ENCODE peak calls at places on chromosomes 6 and 20, in seven cellular contexts. A, O, H, C, Z, M and T are unnamed samples.

GRCh38 chr20:44523746-44524145 is 1.9 kb upstream of the SERINC3 start:
- DNase-seq in C (no peak), A (no peak), O (no peak), M (no peak), Z (peak; percentile 60), H (no peak), T (no peak)

GRCh38 chr6:11317885-11318771 is 85.7 kb upstream of the NEDD9 start:
- DNase-seq in Z (peak; percentile 97), C (peak; percentile 40), A (no peak), H (peak; percentile 69), O (no peak), M (peak; percentile 60), T (peak; percentile 98)

GRCh38 chr6:4383910-4384637 is 248.7 kb upstream of the ECI2 start:
- DNase-seq in C (no peak), O (no peak), Z (no peak), M (no peak), H (no peak), A (no peak), T (peak; percentile 40)

GRCh38 chr6:125844989-125845388 is 54.2 kb downstream of the NCOA7 start:
- DNase-seq in H (no peak), M (no peak), O (no peak), A (peak; percentile 11), C (no peak), Z (no peak), T (no peak)

GRCh38 chr6:90192857-90193256 is 103.8 kb downstream of the BACH2 start:
- DNase-seq in H (no peak), O (no peak), C (no peak), Z (no peak), M (no peak), A (no peak), T (no peak)

GRCh38 chr20:37774143-37774542 is 80.3 kb downstream of the CTNNBL1 start:
- DNase-seq in O (no peak), Z (no peak), C (no peak), A (no peak), M (no peak), H (no peak), T (no peak)

GRCh38 chr6:143097224-143097795 is 36.6 kb downstream of the AIG1 start:
- DNase-seq in H (no peak), A (no peak), C (no peak), Z (peak; percentile 17), M (no peak), O (no peak), T (no peak)

GRCh38 chr6:4415549-4415948 is 280.2 kb upstream of the ECI2 start:
- DNase-seq in O (no peak), M (no peak), Z (no peak), A (no peak), H (no peak), C (no peak), T (no peak)

GRCh38 chr20:47583551-47583950 is 81.9 kb downstream of the NCOA3 start:
- DNase-seq in A (no peak), Z (no peak), O (no peak), C (no peak), M (no peak), H (no peak), T (no peak)

GRCh38 chr6:168026925-168027324 is 29.5 kb downstream of the KIF25 start:
- DNase-seq in C (no peak), Z (no peak), O (no peak), A (no peak), H (no peak), M (no peak), T (no peak)

GRCh38 chr6:86937219-86938079 is at the start of gene HTR1E:
- DNase-seq in C (peak; percentile 72), Z (peak; percentile 5), A (no peak), M (no peak), H (peak; percentile 55), O (no peak), T (peak; percentile 31)

GRCh38 chr6:83514877-83515466 is 2.6 kb downstream of the PRSS35 start:
- DNase-seq in O (peak; percentile 20), A (peak; percentile 12), M (no peak), C (no peak), H (peak; percentile 38), Z (peak; percentile 61), T (peak; percentile 70)

GRCh38 chr20:63280929-63281545 is 8.4 kb downstream of the ARFGAP1 start:
- DNase-seq in H (no peak), C (no peak), M (no peak), A (no peak), O (no peak), Z (no peak), T (no peak)

GRCh38 chr6:109496036-109496761 is 13.2 kb upstream of the ZBTB24 start:
- DNase-seq in H (no peak), Z (no peak), O (no peak), A (no peak), C (no peak), M (no peak), T (no peak)

GRCh38 chr6:141700836-141701235 is 431.9 kb upstream of the GJE1 start:
- DNase-seq in A (no peak), O (no peak), C (no peak), M (no peak), H (no peak), Z (peak; percentile 67), T (peak; percentile 6)